ENCODE peak calls at places on chromosome 1, in ten cellular contexts. S, X, K, U, P, V, D, Q, E and J are unnamed samples.
A peak's percentile ranks its signal among the peaks of the same experiment; 100 is the strongest.

GRCh38 chr1:193438771-193439170 is 252.4 kb upstream of the B3GALT2 start:
- DNase-seq in S (no peak), X (no peak), K (no peak), U (no peak), P (no peak), V (no peak), D (no peak), Q (no peak), E (no peak), J (no peak)

GRCh38 chr1:19325368-19325957 is 13.3 kb downstream of the SLC66A1 start:
- DNase-seq in S (no peak), X (no peak), K (no peak), U (no peak), P (no peak), V (no peak), D (no peak), Q (no peak), E (no peak), J (no peak)

GRCh38 chr1:54355931-54356679 is 50.1 kb downstream of the SSBP3 start:
- DNase-seq in S (no peak), X (no peak), K (peak; percentile 66), U (peak; percentile 89), P (peak; percentile 50), V (no peak), D (no peak), Q (no peak), E (no peak), J (no peak)

GRCh38 chr1:6625579-6626149 is 996 bp downstream of the THAP3 start:
- DNase-seq in S (no peak), X (no peak), K (no peak), U (peak; percentile 56), P (peak; percentile 45), V (no peak), D (no peak), Q (no peak), E (no peak), J (no peak)

GRCh38 chr1:24205701-24206464 is 18.8 kb upstream of the IFNLR1 start:
- DNase-seq in S (no peak), X (no peak), K (no peak), U (no peak), P (no peak), V (no peak), D (no peak), Q (no peak), E (no peak), J (no peak)

GRCh38 chr1:13792429-13792828 is 92.4 kb downstream of the PRDM2 start:
- DNase-seq in S (no peak), X (no peak), K (no peak), U (no peak), P (no peak), V (no peak), D (no peak), Q (no peak), E (no peak), J (no peak)

GRCh38 chr1:231691618-231692259 is 65.1 kb downstream of the DISC1 start:
- DNase-seq in S (no peak), X (peak; percentile 38), K (peak; percentile 64), U (peak; percentile 43), P (no peak), V (no peak), D (peak; percentile 73), Q (no peak), E (no peak), J (no peak)

GRCh38 chr1:237219751-237220150 is 177.8 kb downstream of the RYR2 start:
- DNase-seq in S (no peak), X (peak; percentile 36), K (no peak), U (no peak), P (no peak), V (no peak), D (no peak), Q (no peak), E (no peak), J (no peak)

GRCh38 chr1:218430802-218431201 is 85.7 kb downstream of the TGFB2 start:
- DNase-seq in S (no peak), X (no peak), K (no peak), U (no peak), P (no peak), V (no peak), D (no peak), Q (no peak), E (no peak), J (no peak)

GRCh38 chr1:160659566-160659965 is 12.7 kb upstream of the SLAMF1 start:
- DNase-seq in S (no peak), X (no peak), K (no peak), U (no peak), P (no peak), V (no peak), D (no peak), Q (no peak), E (no peak), J (no peak)

GRCh38 chr1:160657477-160657820 is 10.6 kb upstream of the SLAMF1 start:
- DNase-seq in S (no peak), X (no peak), K (no peak), U (no peak), P (no peak), V (no peak), D (no peak), Q (no peak), E (no peak), J (no peak)

GRCh38 chr1:160658162-160658955 is 11.5 kb upstream of the SLAMF1 start:
- DNase-seq in S (no peak), X (no peak), K (no peak), U (no peak), P (no peak), V (no peak), D (no peak), Q (no peak), E (no peak), J (no peak)

GRCh38 chr1:160656737-160657476 is 10.1 kb upstream of the SLAMF1 start:
- DNase-seq in S (no peak), X (no peak), K (no peak), U (no peak), P (no peak), V (no peak), D (no peak), Q (no peak), E (no peak), J (no peak)

GRCh38 chr1:160658956-160659255 is 12.1 kb upstream of the SLAMF1 start:
- DNase-seq in S (no peak), X (no peak), K (no peak), U (no peak), P (no peak), V (no peak), D (no peak), Q (no peak), E (no peak), J (no peak)
- H3K4me1 ChIP-seq in S (peaks cover 42% of the 10 kb centered on the region), X (peaks cover 8% of the 10 kb centered on the region), K (peaks cover 6% of the 10 kb centered on the region), U (peaks cover 7% of the 10 kb centered on the region), P (no peaks in the 10 kb centered on the region), V (peaks cover 9% of the 10 kb centered on the region), D (no peaks in the 10 kb centered on the region), Q (peaks cover 6% of the 10 kb centered on the region), E (no peaks in the 10 kb centered on the region), J (peaks cover 24% of the 10 kb centered on the region)

GRCh38 chr1:203424861-203425667 is 50.5 kb upstream of the PRELP start:
- DNase-seq in S (no peak), X (no peak), K (no peak), U (no peak), P (no peak), V (no peak), D (no peak), Q (no peak), E (no peak), J (no peak)
- H3K27me3 ChIP-seq in S (no peaks in the 10 kb centered on the region), X (peaks cover 33% of the 10 kb centered on the region), K (peaks cover 4% of the 10 kb centered on the region), U (no peaks in the 10 kb centered on the region), P (no peaks in the 10 kb centered on the region), V (peaks cover 3% of the 10 kb centered on the region), D (no peaks in the 10 kb centered on the region), Q (peaks cover 7% of the 10 kb centered on the region), E (no peaks in the 10 kb centered on the region), J (no peaks in the 10 kb centered on the region)

DNA sequence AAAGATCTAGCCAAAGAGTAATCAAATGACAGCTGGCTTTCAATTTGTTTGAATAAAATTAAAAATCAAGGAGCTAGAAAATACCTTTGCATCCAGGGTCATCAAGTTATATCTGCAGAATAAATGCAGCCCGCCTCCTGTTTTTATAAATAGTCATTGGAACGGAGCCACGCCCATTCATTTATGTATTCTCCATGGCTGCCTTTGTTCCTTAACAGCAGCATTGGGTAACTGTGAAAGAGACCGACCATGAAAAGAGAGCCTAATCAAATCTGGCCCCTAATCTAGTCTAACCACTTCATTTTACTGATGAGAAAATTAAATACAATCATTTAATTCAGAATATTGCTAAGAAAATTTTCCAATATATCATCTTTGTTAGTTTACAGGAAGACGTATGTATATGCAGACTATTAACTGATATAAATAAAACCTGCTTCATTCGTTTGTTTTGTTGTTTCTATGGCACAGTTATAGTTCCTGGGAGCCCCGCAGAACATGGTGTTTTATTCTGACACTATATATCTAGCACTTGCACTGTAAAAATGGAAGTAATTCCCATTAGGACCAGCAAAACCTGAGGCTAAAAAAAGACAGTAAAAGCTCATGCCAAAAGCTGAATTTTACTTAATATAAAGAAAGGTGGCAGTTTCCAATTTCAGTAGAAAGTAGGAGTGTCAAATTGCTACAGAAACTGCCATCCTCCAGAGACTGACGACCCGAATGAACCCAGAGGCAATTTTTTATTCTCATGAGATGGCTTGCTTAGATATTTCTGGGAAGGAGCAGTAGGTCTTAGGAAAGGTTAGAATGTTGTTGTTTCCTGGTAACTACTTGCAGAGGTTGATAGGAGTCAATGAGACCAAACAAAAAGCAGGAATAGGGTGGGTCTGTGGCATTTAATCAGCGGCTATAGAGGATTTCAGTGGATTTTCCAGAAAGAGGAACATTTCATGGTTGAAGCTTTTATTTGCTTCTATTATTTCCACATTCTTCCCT is 111.7 kb upstream of the PALMD start:
- DNase-seq in S (no peak), X (no peak), K (no peak), U (no peak), P (no peak), V (no peak), D (no peak), Q (no peak), E (no peak), J (no peak)
- H3K27ac ChIP-seq in S (no peak overlapping the region), X (peak overlapping the region; percentile 79), K (no peak overlapping the region), U (no peak overlapping the region), P (no peak overlapping the region), V (no peak overlapping the region), D (no peak overlapping the region), Q (no peak overlapping the region), E (peak overlapping the region; percentile 9), J (no peak overlapping the region)

GRCh38 chr1:2240251-2241156 is 12.4 kb downstream of the SKI start:
- DNase-seq in S (no peak), X (peak; percentile 80), K (no peak), U (peak; percentile 34), P (peak; percentile 69), V (peak; percentile 97), D (no peak), Q (peak; percentile 96), E (peak; percentile 60), J (no peak)

GRCh38 chr1:2237773-2238172 is 9.7 kb downstream of the SKI start:
- DNase-seq in S (no peak), X (no peak), K (no peak), U (no peak), P (no peak), V (no peak), D (no peak), Q (peak; percentile 69), E (no peak), J (no peak)

GRCh38 chr1:2239384-2239985 is 11.4 kb downstream of the SKI start:
- DNase-seq in S (no peak), X (no peak), K (no peak), U (no peak), P (no peak), V (no peak), D (no peak), Q (peak; percentile 50), E (no peak), J (no peak)

GRCh38 chr1:2236695-2237677 is 8.9 kb downstream of the SKI start:
- DNase-seq in S (no peak), X (no peak), K (no peak), U (no peak), P (no peak), V (no peak), D (no peak), Q (no peak), E (no peak), J (no peak)

GRCh38 chr1:2238361-2239055 is 10.4 kb downstream of the SKI start:
- DNase-seq in S (no peak), X (no peak), K (no peak), U (no peak), P (no peak), V (no peak), D (no peak), Q (no peak), E (no peak), J (no peak)
- H3K4me1 ChIP-seq in S (peaks cover 94% of the 10 kb centered on the region), X (peaks cover 100% of the 10 kb centered on the region), K (peaks cover 17% of the 10 kb centered on the region), U (peaks cover 16% of the 10 kb centered on the region), P (peaks cover 85% of the 10 kb centered on the region), V (peaks cover 97% of the 10 kb centered on the region), D (peaks cover 51% of the 10 kb centered on the region), Q (peaks cover 100% of the 10 kb centered on the region), E (peaks cover 90% of the 10 kb centered on the region), J (peaks cover 100% of the 10 kb centered on the region)